ENCODE peak calls at places on chromosome 22, in six cellular contexts. One of them, this sample, is unnamed.

GRCh38 chr22:44142421-44143116 is 38.2 kb upstream of the PARVG start:
- DNase-seq in heart left ventricle: no peak
- DNase-seq in germinal center: no peak
- DNase-seq in left cardiac atrium: no peak
- DNase-seq in colonic mucosa: no peak
- DNase-seq in caudate nucleus: no peak
- DNase-seq in this sample: no peak

GRCh38 chr22:36332623-36333331 is 55.0 kb downstream of the MYH9 start:
- DNase-seq in germinal center: peak
- DNase-seq in left cardiac atrium: no peak
- DNase-seq in caudate nucleus: no peak
- DNase-seq in colonic mucosa: peak
- DNase-seq in heart left ventricle: peak
- DNase-seq in this sample: no peak

GRCh38 chr22:27624042-27624441 is 177.5 kb downstream of the MN1 start:
- DNase-seq in heart left ventricle: no peak
- DNase-seq in left cardiac atrium: no peak
- DNase-seq in germinal center: no peak
- DNase-seq in caudate nucleus: no peak
- DNase-seq in colonic mucosa: no peak
- DNase-seq in this sample: no peak

GRCh38 chr22:44181912-44182590 is 1.3 kb downstream of the PARVG start:
- DNase-seq in caudate nucleus: no peak
- DNase-seq in germinal center: peak
- DNase-seq in colonic mucosa: no peak
- DNase-seq in left cardiac atrium: no peak
- DNase-seq in heart left ventricle: no peak
- DNase-seq in this sample: no peak

GRCh38 chr22:40009231-40009769 is 14.5 kb downstream of the FAM83F start:
- DNase-seq in left cardiac atrium: no peak
- DNase-seq in heart left ventricle: no peak
- DNase-seq in germinal center: no peak
- DNase-seq in colonic mucosa: peak
- DNase-seq in caudate nucleus: no peak
- DNase-seq in this sample: no peak

GRCh38 chr22:37647928-37648327 is 8.5 kb downstream of the SH3BP1 start:
- DNase-seq in colonic mucosa: peak
- DNase-seq in caudate nucleus: no peak
- DNase-seq in left cardiac atrium: no peak
- DNase-seq in germinal center: no peak
- DNase-seq in heart left ventricle: no peak
- DNase-seq in this sample: no peak

GRCh38 chr22:27212617-27213177 is 555.3 kb downstream of the MIAT start:
- DNase-seq in heart left ventricle: peak
- DNase-seq in germinal center: no peak
- DNase-seq in caudate nucleus: no peak
- DNase-seq in left cardiac atrium: peak
- DNase-seq in colonic mucosa: peak
- DNase-seq in this sample: no peak

GRCh38 chr22:43862074-43862881 is at the start of gene SULT4A1:
- DNase-seq in germinal center: no peak
- DNase-seq in heart left ventricle: no peak
- DNase-seq in caudate nucleus: no peak
- DNase-seq in left cardiac atrium: no peak
- DNase-seq in colonic mucosa: no peak
- DNase-seq in this sample: no peak

GRCh38 chr22:23649071-23649501 is 17.0 kb upstream of the DRICH1 start:
- DNase-seq in left cardiac atrium: no peak
- DNase-seq in caudate nucleus: no peak
- DNase-seq in germinal center: no peak
- DNase-seq in colonic mucosa: no peak
- DNase-seq in heart left ventricle: no peak
- DNase-seq in this sample: peak

GRCh38 chr22:30872282-30873041 is 96.1 kb downstream of the MORC2 start:
- DNase-seq in germinal center: no peak
- DNase-seq in heart left ventricle: peak
- DNase-seq in left cardiac atrium: no peak
- DNase-seq in caudate nucleus: no peak
- DNase-seq in colonic mucosa: no peak
- DNase-seq in this sample: no peak

GRCh38 chr22:26939466-26939865 is 282.1 kb downstream of the MIAT start:
- DNase-seq in germinal center: no peak
- DNase-seq in heart left ventricle: no peak
- DNase-seq in left cardiac atrium: no peak
- DNase-seq in caudate nucleus: no peak
- DNase-seq in colonic mucosa: no peak
- DNase-seq in this sample: no peak

GRCh38 chr22:41561335-41561734 is 525 bp downstream of the CSDC2 start:
- DNase-seq in left cardiac atrium: no peak
- DNase-seq in caudate nucleus: no peak
- DNase-seq in heart left ventricle: peak
- DNase-seq in colonic mucosa: no peak
- DNase-seq in germinal center: no peak
- DNase-seq in this sample: no peak

GRCh38 chr22:49137216-49137840 is 690.3 kb downstream of the BRD1 start:
- DNase-seq in caudate nucleus: no peak
- DNase-seq in germinal center: no peak
- DNase-seq in colonic mucosa: no peak
- DNase-seq in heart left ventricle: no peak
- DNase-seq in left cardiac atrium: no peak
- DNase-seq in this sample: no peak

GRCh38 chr22:32823024-32823730 is 21.7 kb downstream of the TIMP3 start:
- DNase-seq in heart left ventricle: no peak
- DNase-seq in left cardiac atrium: no peak
- DNase-seq in germinal center: no peak
- DNase-seq in caudate nucleus: no peak
- DNase-seq in colonic mucosa: peak
- DNase-seq in this sample: no peak

GRCh38 chr22:37119872-37120271 is 10.4 kb upstream of the TMPRSS6 start:
- DNase-seq in left cardiac atrium: no peak
- DNase-seq in colonic mucosa: no peak
- DNase-seq in germinal center: no peak
- DNase-seq in heart left ventricle: no peak
- DNase-seq in caudate nucleus: no peak
- DNase-seq in this sample: no peak

GRCh38 chr22:31477329-31477728 is 12.3 kb downstream of the EIF4ENIF1 start:
- DNase-seq in heart left ventricle: no peak
- DNase-seq in caudate nucleus: no peak
- DNase-seq in left cardiac atrium: no peak
- DNase-seq in colonic mucosa: no peak
- DNase-seq in germinal center: peak
- DNase-seq in this sample: no peak

GRCh38 chr22:48587236-48587865 is 1240.3 kb downstream of the BRD1 start:
- DNase-seq in left cardiac atrium: no peak
- DNase-seq in heart left ventricle: no peak
- DNase-seq in caudate nucleus: no peak
- DNase-seq in colonic mucosa: no peak
- DNase-seq in germinal center: no peak
- DNase-seq in this sample: no peak

GRCh38 chr22:50299724-50300619 is 7.5 kb downstream of the PLXNB2 start:
- DNase-seq in germinal center: peak
- DNase-seq in heart left ventricle: no peak
- DNase-seq in left cardiac atrium: no peak
- DNase-seq in caudate nucleus: no peak
- DNase-seq in colonic mucosa: peak
- DNase-seq in this sample: peak

GRCh38 chr22:37972527-37972926 is 11.8 kb downstream of the SOX10 start:
- DNase-seq in caudate nucleus: no peak
- DNase-seq in heart left ventricle: no peak
- DNase-seq in colonic mucosa: no peak
- DNase-seq in left cardiac atrium: no peak
- DNase-seq in germinal center: no peak
- DNase-seq in this sample: no peak